ENCODE peak calls at places on chromosomes 7 and 10, in six cellular contexts. R, H, E, O, C and Z are unnamed samples.

GRCh38 chr7:134991469-134992339 is 5.4 kb downstream of the AGBL3 start:
- DNase-seq in C (no peak), E (no peak), R (no peak), H (no peak), O (no peak), Z (no peak)

GRCh38 chr10:110569120-110569519 is 1.6 kb downstream of the SMC3 start:
- DNase-seq in H (no peak), R (no peak), C (no peak), E (no peak), O (no peak), Z (no peak)

GRCh38 chr7:35596061-35596460 is 98.9 kb downstream of the HERPUD2 start:
- DNase-seq in C (peak), R (peak), H (peak), E (no peak), O (no peak), Z (peak)

GRCh38 chr7:155071121-155071651 is 1.1 kb downstream of the HTR5A start:
- DNase-seq in E (peak), H (no peak), C (no peak), R (no peak), O (no peak), Z (no peak)

GRCh38 chr10:91953600-91954140 is 30.1 kb downstream of the BTAF1 start:
- DNase-seq in O (no peak), R (peak), H (peak), E (no peak), C (no peak), Z (peak)

GRCh38 chr10:130882911-130883310 is 428.6 kb downstream of the TCERG1L start:
- DNase-seq in H (no peak), R (no peak), O (no peak), C (no peak), E (no peak), Z (no peak)

GRCh38 chr7:127391591-127392181 is 822 bp downstream of the ZNF800 start:
- DNase-seq in R (peak), C (peak), H (no peak), O (no peak), E (no peak), Z (peak)

GRCh38 chr7:22578048-22578770 is 78.2 kb upstream of the STEAP1B start:
- DNase-seq in C (peak), R (peak), E (no peak), H (peak), O (no peak), Z (peak)

GRCh38 chr10:61791216-61791615 is 110.3 kb upstream of the ARID5B start:
- DNase-seq in E (no peak), O (no peak), R (no peak), C (peak), H (no peak), Z (peak)

GRCh38 chr10:72088879-72089585 is 681 bp upstream of the SPOCK2 start:
- DNase-seq in E (no peak), C (no peak), H (no peak), O (no peak), R (no peak), Z (peak)

GRCh38 chr7:135160098-135160857 is 10.2 kb downstream of the CYREN start:
- DNase-seq in R (peak), O (no peak), H (no peak), E (no peak), C (peak), Z (peak)

GRCh38 chr10:46525177-46525823 is 31.2 kb downstream of the GPRIN2 start:
- DNase-seq in C (peak), H (peak), R (peak), O (no peak), E (no peak), Z (peak)

GRCh38 chr10:11755512-11756247 is 13.5 kb downstream of the ECHDC3 start:
- DNase-seq in R (no peak), H (no peak), C (no peak), E (peak), O (no peak), Z (no peak)

GRCh38 chr7:12684186-12684585 is 3.2 kb upstream of the ARL4A start:
- DNase-seq in R (no peak), C (no peak), O (no peak), E (no peak), H (no peak), Z (peak)

GRCh38 chr10:61974611-61975010 is 73.1 kb downstream of the ARID5B start:
- DNase-seq in R (peak), C (peak), E (no peak), O (peak), H (no peak), Z (peak)

GRCh38 chr7:115145512-115145911 is 223.6 kb downstream of the MDFIC start:
- DNase-seq in O (no peak), E (no peak), C (peak), R (peak), H (peak), Z (peak)

GRCh38 chr10:102403115-102403514 is 7.6 kb downstream of the NFKB2 start:
- DNase-seq in R (no peak), C (no peak), H (no peak), E (peak), O (no peak), Z (no peak)

GRCh38 chr10:1665681-1666080 is 71.6 kb downstream of the ADARB2 start:
- DNase-seq in R (no peak), E (no peak), H (no peak), O (no peak), C (no peak), Z (no peak)

GRCh38 chr7:74502216-74502891 is 48.6 kb downstream of the GTF2IRD1 start:
- DNase-seq in C (no peak), R (no peak), O (peak), H (peak), E (peak), Z (no peak)

GRCh38 chr10:32148864-32149256 is 92.6 kb upstream of the KIF5B start:
- DNase-seq in H (no peak), E (no peak), C (no peak), R (no peak), O (no peak), Z (no peak)
- H3K4me3 ChIP-seq in H (no peak), E (no peak), C (no peak), R (peak), O (no peak), Z (no peak)

DNA sequence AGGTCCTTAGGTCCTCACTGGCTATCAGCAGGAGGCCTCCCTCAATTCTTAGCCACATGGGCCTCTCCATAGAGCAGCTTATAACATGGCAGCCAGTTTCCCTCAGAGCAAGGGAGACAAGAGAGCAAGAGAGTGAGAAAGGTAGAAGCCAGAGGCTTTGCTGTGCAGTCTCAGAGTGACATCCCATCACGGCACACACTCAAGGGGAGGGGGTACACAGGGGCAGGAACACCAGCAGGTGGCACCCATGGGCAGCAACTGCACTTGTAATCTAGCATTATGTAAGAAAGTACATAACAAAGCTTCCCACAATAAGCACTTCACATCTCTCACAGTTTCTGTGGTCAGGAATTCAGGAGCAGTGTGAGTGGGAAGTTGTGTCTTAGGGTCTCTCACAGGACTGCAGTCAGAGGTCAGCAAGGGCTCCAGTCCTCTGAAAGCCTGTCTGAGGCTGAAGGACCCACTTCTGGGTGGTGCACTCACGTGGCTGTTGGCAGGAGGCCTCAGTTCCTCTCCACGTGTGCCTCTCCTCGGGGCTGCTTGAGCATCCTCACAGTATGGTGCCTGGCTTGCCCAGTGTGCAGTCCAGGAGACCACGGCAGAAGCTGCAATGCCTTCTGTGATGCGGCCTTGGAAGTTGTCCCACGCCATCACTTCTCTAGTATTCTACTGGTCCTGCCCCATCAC is 159.4 kb downstream of the OAT start:
- DNase-seq in C (no peak), O (no peak), E (no peak), H (peak), R (peak), Z (peak)
- TF ChIP-seq CTCF in C (no peak), O (no peak), E (no peak), H (peak), R (peak), Z (peak)

GRCh38 chr7:142407939-142408573 is 150.2 kb upstream of the PRSS58 start:
- DNase-seq in R (peak), C (no peak), E (no peak), H (no peak), O (no peak), Z (peak)
- H3K4me3 ChIP-seq in R (peak), C (peak), E (no peak), H (no peak), O (no peak), Z (peak)

GRCh38 chr10:96493871-96494525 is 19.7 kb downstream of the TLL2 start:
- DNase-seq in O (no peak), C (no peak), H (no peak), R (no peak), E (no peak), Z (no peak)

GRCh38 chr10:96495544-96495943 is 18.2 kb downstream of the TLL2 start:
- DNase-seq in H (no peak), E (no peak), C (no peak), O (no peak), R (no peak), Z (no peak)

GRCh38 chr10:96493254-96493653 is 20.5 kb downstream of the TLL2 start:
- DNase-seq in O (no peak), R (no peak), C (no peak), E (no peak), H (no peak), Z (no peak)

GRCh38 chr10:96488161-96488935 is 25.4 kb downstream of the TLL2 start:
- DNase-seq in C (peak), R (no peak), O (no peak), H (no peak), E (no peak), Z (no peak)

GRCh38 chr10:96491303-96491702 is 22.4 kb downstream of the TLL2 start:
- DNase-seq in E (no peak), O (no peak), C (no peak), R (no peak), H (peak), Z (no peak)
- TF ChIP-seq CTCF in E (no peak), O (peak), C (peak), R (no peak), H (peak), Z (peak)

GRCh38 chr7:77422500-77422899 is 6.4 kb upstream of the GSAP start:
- DNase-seq in O (no peak), C (no peak), E (no peak), H (no peak), R (no peak), Z (no peak)

GRCh38 chr7:77426052-77426404 is 9.9 kb upstream of the GSAP start:
- DNase-seq in O (no peak), R (no peak), E (no peak), C (no peak), H (no peak), Z (peak)

GRCh38 chr7:77427996-77428603 is 12.0 kb upstream of the GSAP start:
- DNase-seq in R (peak), C (peak), E (no peak), H (peak), O (no peak), Z (peak)

GRCh38 chr7:77426521-77427051 is 10.4 kb upstream of the GSAP start:
- DNase-seq in E (no peak), O (no peak), C (peak), R (peak), H (peak), Z (peak)

DNA sequence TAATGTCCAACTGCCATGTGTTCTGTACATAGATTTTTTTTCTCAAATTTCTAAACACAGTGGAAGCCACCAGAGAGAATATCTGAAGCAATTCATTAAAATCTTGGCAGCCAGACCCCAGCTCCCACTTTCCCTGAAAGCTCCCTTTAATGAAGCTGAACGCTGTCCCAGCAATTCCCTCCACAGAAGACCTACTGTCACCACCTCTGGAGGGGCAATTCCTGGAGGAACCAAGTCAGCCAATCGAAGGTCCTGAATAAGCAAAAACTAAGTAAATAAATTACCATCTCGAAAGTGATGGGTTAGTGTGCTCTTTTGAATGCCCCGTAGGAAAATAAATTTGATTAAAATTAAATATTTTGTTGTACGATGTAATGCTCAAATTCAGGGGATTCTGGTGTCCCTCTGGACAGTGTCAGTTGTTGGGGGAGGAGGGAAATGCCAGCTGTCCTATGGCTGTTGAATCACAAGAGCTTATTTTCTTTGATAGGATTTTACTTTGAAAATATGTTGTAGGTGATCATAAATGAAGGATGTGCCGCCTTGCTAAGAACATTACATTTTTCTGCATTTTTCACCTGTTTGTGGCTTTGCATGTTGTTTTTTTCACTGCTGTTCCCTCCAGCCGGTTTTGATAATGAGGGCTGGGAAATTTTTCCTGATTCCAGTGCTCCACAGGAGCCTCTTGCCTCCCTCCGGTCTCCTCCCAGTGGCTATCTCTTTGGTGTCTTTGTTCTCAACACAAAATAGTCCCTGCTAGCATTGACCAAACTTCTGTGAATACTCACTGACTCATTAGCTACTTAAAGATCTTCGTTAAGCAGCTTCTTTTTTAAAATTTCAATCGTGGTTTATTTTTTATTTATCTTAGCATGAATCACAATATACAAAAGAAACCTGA is 9.3 kb upstream of the GSAP start:
- DNase-seq in R (peak), H (peak), O (no peak), E (no peak), C (peak), Z (peak)
- H3K4me3 ChIP-seq in R (no peak), H (no peak), O (no peak), E (no peak), C (peak), Z (peak)

DNA sequence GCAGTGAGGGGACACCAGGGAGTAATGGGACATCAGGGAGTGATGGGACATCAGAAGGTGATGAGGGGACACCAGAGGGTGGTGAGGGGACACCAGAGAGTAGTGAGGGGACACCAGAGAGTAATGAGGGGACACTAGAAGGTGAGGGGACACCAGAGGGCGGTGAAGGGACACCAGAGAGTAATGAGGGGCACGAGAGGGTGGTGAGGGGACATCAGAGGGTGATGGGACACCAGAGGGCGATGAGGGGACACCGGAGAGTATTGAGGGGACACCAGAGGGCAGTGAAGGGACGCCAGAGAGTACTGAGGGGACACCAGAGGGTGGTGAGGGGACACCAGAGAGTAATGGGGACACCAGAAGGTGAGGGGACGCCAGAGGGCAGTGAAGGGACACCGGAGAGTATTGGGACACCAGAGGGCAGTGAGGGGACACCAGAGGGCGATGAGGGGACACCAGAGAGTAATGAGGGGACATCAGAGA is 10.5 kb downstream of the NACAD start:
- DNase-seq in H (no peak), R (no peak), E (no peak), C (no peak), O (no peak), Z (no peak)
- TF ChIP-seq CTCF in H (no peak), R (no peak), E (no peak), C (no peak), O (no peak), Z (no peak)